ENCODE peak calls at places on chromosomes 1 and 21, in ten cellular contexts. U is thoracic aorta, V is adrenal gland, B is mesenchymal stem cell, M is tibial artery, H is Panc1, Y is HCT116, S is WERI-Rb-1, R is aorta, T is cardiac muscle cell. O is an unnamed sample.
A peak's percentile ranks its signal among the peaks of the same experiment; 100 is the strongest.

GRCh38 chr1:39436842-39437241 is 54.6 kb upstream of the BMP8A start:
- DNase-seq in Y (no peak), H (no peak), V (no peak), U (no peak), S (no peak), T (no peak), R (no peak), M (no peak), B (no peak), O (no peak)

GRCh38 chr1:3113047-3113740 is 44.2 kb downstream of the PRDM16 start:
- DNase-seq in T (no peak), V (no peak), Y (no peak), B (no peak), U (no peak), R (no peak), S (no peak), M (no peak), H (no peak), O (no peak)

GRCh38 chr1:58768971-58769808 is 14.7 kb downstream of the JUN start:
- DNase-seq in S (peak; percentile 74), T (peak; percentile 78), V (peak; percentile 82), B (peak; percentile 66), U (peak; percentile 55), H (no peak), Y (no peak), M (peak; percentile 83), R (peak; percentile 79), O (no peak)

GRCh38 chr1:17588048-17588781 is 48.7 kb downstream of the ARHGEF10L start:
- DNase-seq in Y (no peak), H (no peak), U (no peak), B (peak; percentile 65), R (peak; percentile 77), T (peak; percentile 73), M (peak; percentile 94), S (peak; percentile 68), V (no peak), O (no peak)

GRCh38 chr1:53107570-53108322 is 34.7 kb downstream of the SLC1A7 start:
- DNase-seq in Y (no peak), R (no peak), S (no peak), T (peak; percentile 96), M (no peak), B (peak; percentile 99), U (no peak), H (peak; percentile 25), V (no peak), O (no peak)

GRCh38 chr1:16237343-16237830 is 404 bp upstream of the CPLANE2 start:
- DNase-seq in Y (no peak), H (no peak), U (no peak), B (no peak), M (no peak), R (no peak), S (no peak), V (no peak), T (no peak), O (no peak)

GRCh38 chr21:32338209-32338921 is 39.7 kb downstream of the MRAP start:
- DNase-seq in R (no peak), M (no peak), H (no peak), U (no peak), B (no peak), V (no peak), S (no peak), Y (no peak), T (no peak), O (no peak)

GRCh38 chr1:35449334-35450008 is 107.7 kb downstream of the KIAA0319L start:
- DNase-seq in V (peak; percentile 51), R (no peak), Y (no peak), M (no peak), T (peak; percentile 88), S (peak; percentile 73), U (no peak), B (peak; percentile 96), H (peak; percentile 56), O (no peak)

GRCh38 chr1:237386362-237387143 is 344.6 kb downstream of the RYR2 start:
- DNase-seq in H (peak; percentile 38), T (peak; percentile 60), S (no peak), Y (peak; percentile 7), U (no peak), R (no peak), V (no peak), M (no peak), B (peak; percentile 42), O (peak; percentile 16)

GRCh38 chr1:155193275-155193990 is 14.3 kb downstream of the THBS3 start:
- DNase-seq in V (peak; percentile 84), H (peak; percentile 69), T (peak; percentile 96), R (peak; percentile 94), U (peak; percentile 78), S (peak; percentile 99), Y (peak; percentile 79), B (peak; percentile 94), M (peak; percentile 95), O (no peak)

GRCh38 chr1:63321788-63322247 is 549 bp upstream of the FOXD3 start:
- DNase-seq in M (no peak), R (no peak), U (no peak), B (no peak), T (no peak), Y (no peak), H (no peak), V (no peak), S (no peak), O (no peak)

GRCh38 chr21:34004013-34004938 is 69.1 kb upstream of the MRPS6 start:
- DNase-seq in S (no peak), T (no peak), B (no peak), Y (no peak), R (no peak), H (no peak), V (no peak), M (no peak), U (no peak), O (no peak)

GRCh38 chr1:246966502-246966901 is 34.8 kb upstream of the AHCTF1 start:
- DNase-seq in S (no peak), H (no peak), R (no peak), B (no peak), Y (no peak), T (no peak), V (no peak), U (no peak), M (no peak), O (no peak)

GRCh38 chr1:246959944-246960693 is 28.4 kb upstream of the AHCTF1 start:
- DNase-seq in R (no peak), T (peak; percentile 33), B (no peak), Y (no peak), H (no peak), M (no peak), V (no peak), U (no peak), S (no peak), O (no peak)

GRCh38 chr1:246961939-246962373 is 30.2 kb upstream of the AHCTF1 start:
- DNase-seq in T (peak; percentile 64), B (peak; percentile 57), U (no peak), H (no peak), R (peak; percentile 79), V (peak; percentile 18), M (no peak), Y (no peak), S (no peak), O (no peak)
- H3K27ac ChIP-seq in T (no peak overlapping the region), B (no peak overlapping the region), U (no peak overlapping the region), H (no peak overlapping the region), R (no peak overlapping the region), V (no peak overlapping the region), M (no peak overlapping the region), Y (no peak overlapping the region), S (no peak overlapping the region), O (no peak overlapping the region)

GRCh38 chr1:198220428-198220827 is 63.6 kb downstream of the NEK7 start:
- DNase-seq in S (no peak), B (no peak), H (peak; percentile 36), V (no peak), Y (peak; percentile 82), T (peak; percentile 52), R (no peak), U (no peak), M (no peak), O (no peak)
- H3K27me3 ChIP-seq in S (no peaks in the 10 kb centered on the region), B (no peaks in the 10 kb centered on the region), H (no peaks in the 10 kb centered on the region), V (no peaks in the 10 kb centered on the region), Y (no peaks in the 10 kb centered on the region), T (no peaks in the 10 kb centered on the region), R (no peaks in the 10 kb centered on the region), U (no peaks in the 10 kb centered on the region), M (no peaks in the 10 kb centered on the region), O (no peaks in the 10 kb centered on the region)

DNA sequence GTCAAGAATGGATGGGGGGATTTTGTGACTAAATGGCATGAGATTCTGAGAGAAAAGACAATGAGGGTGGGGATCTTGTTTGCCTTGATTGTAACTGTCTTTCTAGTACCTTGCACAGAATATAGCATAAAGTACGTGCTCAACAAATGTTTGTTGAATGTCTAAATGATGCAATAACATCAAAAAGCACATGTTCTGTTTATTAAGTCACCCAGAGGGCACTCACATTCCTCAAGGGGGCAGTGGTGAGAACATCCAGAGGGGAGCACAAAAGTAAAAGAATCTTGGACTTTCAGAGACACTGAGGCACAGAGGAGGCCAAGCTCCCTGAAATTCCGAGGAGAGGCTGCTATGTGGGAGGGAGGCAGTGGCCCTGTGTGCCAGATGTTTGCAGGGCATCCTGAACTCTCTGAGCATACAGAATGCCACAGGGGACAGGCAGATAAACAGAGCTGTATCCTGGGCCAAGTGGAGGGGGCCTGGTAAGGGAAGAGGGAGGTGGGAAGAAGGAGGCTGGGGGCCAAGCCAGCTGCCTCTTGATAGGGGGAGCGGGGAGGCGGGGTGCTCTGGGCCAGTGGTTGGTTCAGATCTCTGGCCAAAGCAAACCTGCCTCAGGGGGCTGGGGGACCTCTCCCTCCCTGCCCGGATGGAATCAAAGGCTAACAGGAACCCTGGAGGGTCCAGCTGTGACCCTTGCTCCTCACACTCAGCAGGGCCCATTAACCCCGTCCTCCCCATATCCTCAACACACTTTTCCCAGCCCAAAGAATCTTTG is 6.5 kb upstream of the ATP1A2 start:
- DNase-seq in Y (peak; percentile 69), V (no peak), M (no peak), T (peak; percentile 74), R (no peak), S (peak; percentile 64), U (no peak), B (peak; percentile 52), H (no peak), O (no peak)
- H3K27ac ChIP-seq in Y (no peak overlapping the region), V (no peak overlapping the region), M (no peak overlapping the region), T (no peak overlapping the region), R (no peak overlapping the region), S (no peak overlapping the region), U (no peak overlapping the region), B (no peak overlapping the region), H (peak overlapping the region; percentile 51), O (no peak overlapping the region)

GRCh38 chr1:161018631-161018930 is 2.4 kb downstream of the F11R start:
- DNase-seq in S (no peak), Y (no peak), T (no peak), U (no peak), V (no peak), H (no peak), B (no peak), M (no peak), R (no peak), O (no peak)

GRCh38 chr1:161020573-161021167 is at the start of gene F11R:
- DNase-seq in R (no peak), S (peak; percentile 80), U (no peak), T (peak; percentile 53), V (peak; percentile 61), Y (no peak), B (peak; percentile 36), M (no peak), H (no peak), O (no peak)

GRCh38 chr1:161021959-161022332 is 994 bp upstream of the F11R start:
- DNase-seq in S (no peak), H (no peak), B (no peak), Y (no peak), V (no peak), T (no peak), M (no peak), U (no peak), R (no peak), O (no peak)

GRCh38 chr1:161019767-161020572 is 982 bp downstream of the F11R start:
- DNase-seq in R (no peak), S (no peak), M (no peak), B (no peak), T (peak; percentile 61), U (no peak), V (no peak), H (no peak), Y (no peak), O (no peak)

GRCh38 chr1:161021168-161021958 is 411 bp upstream of the F11R start:
- DNase-seq in T (peak; percentile 58), B (peak; percentile 58), Y (peak; percentile 99), U (no peak), H (no peak), V (peak; percentile 91), S (peak; percentile 99), R (peak; percentile 79), M (peak; percentile 82), O (peak; percentile 100)
- H3K27me3 ChIP-seq in T (no peaks in the 10 kb centered on the region), B (peaks cover 9% of the 10 kb centered on the region), Y (no peaks in the 10 kb centered on the region), U (no peaks in the 10 kb centered on the region), H (no peaks in the 10 kb centered on the region), V (no peaks in the 10 kb centered on the region), S (no peaks in the 10 kb centered on the region), R (no peaks in the 10 kb centered on the region), M (peaks cover 3% of the 10 kb centered on the region), O (no peaks in the 10 kb centered on the region)

O was measured in iPS DF 6.9.